ENCODE peak calls at places on chromosomes 2 and 18, in nine cellular contexts. W is GM23338; P is heart left ventricle; G is right cardiac atrium; X is CD8-positive, alpha-beta T cell; E is neural progenitor cell; S is aorta; M is PC-3; N is AG04450. I is an unnamed sample.
A peak's percentile ranks its signal among the peaks of the same experiment; 100 is the strongest.

GRCh38 chr2:236250909-236251579 is 13.2 kb downstream of the ASB18 start:
- DNase-seq in S (no peak), E (no peak), P (peak; percentile 67), W (no peak), N (no peak), M (no peak), X (no peak), G (no peak), I (no peak)

GRCh38 chr18:63169853-63170252 is 149.7 kb downstream of the BCL2 start:
- DNase-seq in N (no peak), X (no peak), G (no peak), W (no peak), M (peak; percentile 5), P (no peak), E (no peak), S (no peak), I (no peak)

GRCh38 chr2:61157371-61158003 is 4.5 kb upstream of the C2orf74 start:
- DNase-seq in P (no peak), W (no peak), X (no peak), E (no peak), N (no peak), M (no peak), S (no peak), G (no peak), I (no peak)

GRCh38 chr2:105747254-105747909 is 2.7 kb downstream of the NCK2 start:
- DNase-seq in P (no peak), M (no peak), W (no peak), X (no peak), S (no peak), E (no peak), N (no peak), G (no peak), I (no peak)

GRCh38 chr2:137348301-137348700 is 583.0 kb downstream of the THSD7B start:
- DNase-seq in G (no peak), N (no peak), S (no peak), P (no peak), E (no peak), M (no peak), W (no peak), X (no peak), I (no peak)

GRCh38 chr2:64492272-64492671 is 31.9 kb upstream of the AFTPH start:
- DNase-seq in E (no peak), G (no peak), M (no peak), S (no peak), W (no peak), N (no peak), P (no peak), X (no peak), I (no peak)

GRCh38 chr18:27921904-27922541 is 254.9 kb downstream of the CDH2 start:
- DNase-seq in P (no peak), G (no peak), M (peak; percentile 94), E (peak; percentile 26), S (peak; percentile 61), N (peak; percentile 11), X (no peak), W (peak; percentile 23), I (no peak)

GRCh38 chr2:218368621-218369153 is 12.0 kb downstream of the CATIP start:
- DNase-seq in M (peak; percentile 30), P (peak; percentile 49), W (peak; percentile 72), N (no peak), E (peak; percentile 65), X (no peak), S (no peak), G (peak; percentile 72), I (no peak)

GRCh38 chr2:27980242-27980641 is 89.7 kb downstream of the BABAM2 start:
- DNase-seq in W (no peak), G (no peak), X (no peak), P (no peak), N (no peak), S (no peak), M (no peak), E (no peak), I (no peak)

GRCh38 chr2:124024491-124025348 is at the start of gene CNTNAP5:
- DNase-seq in E (peak; percentile 95), N (no peak), M (no peak), P (peak; percentile 25), S (peak; percentile 81), G (peak; percentile 73), X (no peak), W (peak; percentile 93), I (no peak)

GRCh38 chr18:28494151-28494550 is 317.2 kb upstream of the CDH2 start:
- DNase-seq in M (no peak), N (no peak), S (no peak), W (no peak), E (no peak), G (no peak), P (no peak), X (no peak), I (no peak)

GRCh38 chr18:13568443-13569392 is 157.6 kb downstream of the FAM210A start:
- DNase-seq in P (no peak), G (no peak), X (no peak), E (no peak), N (no peak), M (no peak), S (no peak), W (no peak), I (no peak)

GRCh38 chr18:76494181-76494540 is 881 bp downstream of the ZNF516 start:
- DNase-seq in G (peak; percentile 77), E (peak; percentile 79), P (no peak), S (peak; percentile 76), N (no peak), W (peak; percentile 63), X (peak; percentile 17), M (no peak), I (no peak)
- H3K27ac ChIP-seq in G (no peak overlapping the region), E (peak overlapping the region; percentile 89), P (peak overlapping the region; percentile 92), S (no peak overlapping the region), N (peak overlapping the region; percentile 86), W (no peak overlapping the region), X (no peak overlapping the region), M (no peak overlapping the region), I (no peak overlapping the region)

DNA sequence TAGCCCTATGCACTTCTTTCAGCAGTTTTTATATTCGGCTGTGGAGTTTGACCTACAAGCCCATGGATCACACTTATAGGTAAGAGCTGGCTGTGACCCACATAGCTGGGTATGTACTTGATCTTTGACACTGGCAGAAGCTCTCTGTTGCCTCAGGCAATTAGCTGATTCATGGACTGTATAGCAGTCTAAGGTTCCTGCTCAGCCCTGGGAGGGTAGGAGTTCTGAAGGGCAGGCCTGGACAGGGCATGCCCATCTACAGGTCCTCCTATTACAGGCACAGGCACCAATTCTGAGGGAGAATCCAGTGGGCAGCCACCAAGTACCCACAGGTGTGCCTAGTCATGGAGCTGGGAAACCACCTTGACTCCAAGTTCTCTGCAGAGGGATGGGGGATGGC is 301.8 kb upstream of the GALNT5 start:
- DNase-seq in E (no peak), G (no peak), M (peak; percentile 5), S (no peak), N (no peak), P (no peak), W (no peak), X (no peak), I (no peak)
- H3K27ac ChIP-seq in E (no peak overlapping the region), G (no peak overlapping the region), M (no peak overlapping the region), S (no peak overlapping the region), N (no peak overlapping the region), P (no peak overlapping the region), W (no peak overlapping the region), X (no peak overlapping the region), I (no peak overlapping the region)

GRCh38 chr2:66576381-66577330 is 141.7 kb downstream of the MEIS1 start:
- DNase-seq in M (peak; percentile 39), E (peak; percentile 65), G (peak; percentile 55), P (peak; percentile 35), S (peak; percentile 76), N (no peak), W (peak; percentile 73), X (no peak), I (no peak)

GRCh38 chr2:66578853-66579158 is 143.9 kb downstream of the MEIS1 start:
- DNase-seq in G (no peak), W (no peak), M (no peak), X (no peak), P (no peak), E (no peak), S (no peak), N (no peak), I (no peak)

GRCh38 chr2:66575625-66576371 is 140.9 kb downstream of the MEIS1 start:
- DNase-seq in M (no peak), W (peak; percentile 61), S (peak; percentile 80), X (no peak), G (peak; percentile 70), E (peak; percentile 76), N (no peak), P (peak; percentile 36), I (no peak)

GRCh38 chr2:66578067-66578852 is 143.3 kb downstream of the MEIS1 start:
- DNase-seq in G (peak; percentile 59), N (no peak), P (no peak), E (peak; percentile 39), M (no peak), X (no peak), S (peak; percentile 75), W (no peak), I (no peak)

DNA sequence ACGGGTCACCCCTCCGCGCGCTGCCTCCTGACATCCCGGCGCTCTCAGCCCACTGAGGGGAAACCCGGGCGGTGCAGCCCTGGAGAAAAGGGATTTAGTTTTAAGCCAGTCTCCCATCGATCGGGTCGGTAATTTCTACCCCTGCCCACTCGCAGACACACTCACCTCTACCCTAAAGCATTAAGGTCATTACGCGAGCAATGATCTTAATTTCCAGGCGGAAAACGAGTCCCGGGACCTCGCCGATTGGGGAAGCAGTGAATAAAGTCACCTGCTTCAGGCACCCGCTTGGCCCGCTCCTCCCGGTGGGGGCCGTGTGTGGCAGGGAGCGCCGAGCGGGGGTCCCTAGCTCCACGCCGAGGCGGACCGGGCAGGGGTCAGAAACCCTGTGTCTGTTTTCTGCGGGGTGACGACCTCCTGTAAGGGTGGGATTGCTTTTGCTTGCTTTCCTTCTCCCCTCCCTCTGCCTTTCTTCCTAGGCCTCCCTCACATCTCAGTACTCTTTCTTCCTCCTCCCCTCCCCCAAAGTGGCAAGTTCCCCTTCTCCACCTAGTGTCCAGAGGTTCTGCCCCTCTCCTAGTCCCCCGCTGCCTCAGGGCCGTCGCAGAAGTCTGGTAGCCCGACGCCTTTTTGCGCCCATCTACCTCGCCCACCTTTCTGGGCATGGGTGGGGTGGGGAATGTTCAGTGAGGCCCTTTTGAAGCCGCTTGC is 142.6 kb downstream of the MEIS1 start:
- DNase-seq in X (no peak), M (no peak), S (peak; percentile 75), G (peak; percentile 52), E (peak; percentile 71), N (no peak), P (no peak), W (peak; percentile 85), I (no peak)
- H3K27ac ChIP-seq in X (no peak overlapping the region), M (no peak overlapping the region), S (peak overlapping the region; percentile 3), G (no peak overlapping the region), E (no peak overlapping the region), N (peak overlapping the region; percentile 96), P (no peak overlapping the region), W (no peak overlapping the region), I (no peak overlapping the region)

DNA sequence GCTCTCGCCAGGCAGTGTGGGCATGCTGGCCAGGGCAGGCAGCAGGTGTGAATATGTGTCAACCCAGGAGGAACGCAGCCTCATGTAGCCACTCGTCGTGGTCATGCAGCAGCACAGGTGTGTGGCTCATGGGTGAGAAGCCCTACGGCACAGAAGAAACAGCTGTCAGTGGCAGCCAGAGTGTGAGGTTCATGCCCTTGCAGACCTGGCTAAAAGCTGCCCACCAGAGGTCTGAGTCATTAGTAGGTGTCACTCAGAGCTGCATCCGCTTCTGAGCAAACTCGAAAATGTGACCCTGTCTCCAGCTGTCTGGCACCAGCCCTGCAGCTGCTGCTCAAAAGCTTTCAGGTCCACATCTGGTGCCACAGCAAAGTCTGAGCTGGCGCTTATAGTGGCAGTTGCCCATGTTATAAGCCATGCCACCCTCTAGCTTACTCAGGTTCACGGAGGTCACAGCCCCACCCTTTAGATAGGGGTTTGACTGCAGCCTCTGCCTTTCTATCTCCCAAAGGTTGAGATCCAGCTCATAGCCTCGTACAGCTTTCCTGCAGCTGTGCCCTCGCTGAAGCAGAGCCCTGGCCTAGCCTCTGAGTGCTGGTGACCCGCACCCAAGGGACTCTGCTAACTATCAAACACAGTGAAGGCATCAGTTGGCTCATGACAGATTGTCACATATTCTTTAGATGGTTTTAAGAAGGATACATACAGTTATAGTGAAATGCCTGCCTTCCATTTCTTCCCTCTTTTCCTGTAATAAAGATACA is 195.0 kb downstream of the CCDC102B start:
- DNase-seq in N (no peak), E (no peak), P (no peak), G (peak; percentile 18), W (no peak), M (no peak), S (no peak), X (no peak), I (no peak)
- H3K27ac ChIP-seq in N (no peak overlapping the region), E (no peak overlapping the region), P (no peak overlapping the region), G (no peak overlapping the region), W (no peak overlapping the region), M (no peak overlapping the region), S (no peak overlapping the region), X (no peak overlapping the region), I (no peak overlapping the region)